ENCODE peak calls at places on chromosomes 12 and 14, in seven cellular contexts. Z is A549, Q is coronary artery, C is HFFc6, V is fibroblast of the aortic adventitia, J is gastrocnemius medialis, B is dorsolateral prefrontal cortex. O is an unnamed sample.

GRCh38 chr12:47343684-47344567 is 264.2 kb upstream of the AMIGO2 start:
- DNase-seq in C (peak; percentile 40), Q (no peak), V (peak; percentile 81), J (no peak), Z (no peak), B (no peak), O (no peak)

GRCh38 chr12:74641694-74642093 is 104.1 kb downstream of the ATXN7L3B start:
- DNase-seq in Z (no peak), V (no peak), J (no peak), C (no peak), Q (no peak), B (no peak), O (no peak)

GRCh38 chr12:49703647-49704137 is 3.5 kb downstream of the FMNL3 start:
- DNase-seq in Q (no peak), J (no peak), V (peak; percentile 56), C (peak; percentile 59), Z (no peak), B (no peak), O (no peak)

GRCh38 chr12:18462437-18462836 is 201.1 kb downstream of the PIK3C2G start:
- DNase-seq in B (no peak), Q (no peak), V (peak; percentile 94), C (peak; percentile 65), Z (no peak), J (no peak), O (no peak)

GRCh38 chr14:33998263-33998662 is 47.4 kb upstream of the EGLN3 start:
- DNase-seq in C (no peak), Z (no peak), Q (no peak), J (no peak), B (no peak), V (no peak), O (no peak)

GRCh38 chr12:54032627-54033100 is at the start of gene HOXC5:
- DNase-seq in J (no peak), Q (no peak), C (peak; percentile 28), V (peak; percentile 79), Z (peak; percentile 87), B (peak; percentile 44), O (no peak)

GRCh38 chr12:95114766-95115450 is 41.5 kb upstream of the NR2C1 start:
- DNase-seq in Z (peak; percentile 48), V (no peak), J (no peak), Q (no peak), B (no peak), C (no peak), O (no peak)

GRCh38 chr12:56590237-56590830 is 39.8 kb downstream of the BAZ2A start:
- DNase-seq in Z (peak; percentile 47), V (no peak), B (no peak), J (no peak), C (peak; percentile 31), Q (no peak), O (no peak)

GRCh38 chr12:60269611-60270269 is 673.9 kb downstream of the SLC16A7 start:
- DNase-seq in B (peak; percentile 33), V (no peak), J (no peak), Z (no peak), Q (no peak), C (no peak), O (no peak)

GRCh38 chr14:77302926-77303325 is 17.8 kb downstream of the POMT2 start:
- DNase-seq in V (peak; percentile 34), J (no peak), Z (peak; percentile 87), C (peak; percentile 74), B (no peak), Q (no peak), O (no peak)

GRCh38 chr12:126663304-126664094 is 1598.3 kb downstream of the AACS start:
- DNase-seq in V (peak; percentile 57), Q (no peak), C (peak; percentile 1), B (no peak), J (no peak), Z (peak; percentile 61), O (no peak)

GRCh38 chr12:75509621-75510020 is 1.8 kb downstream of the KRR1 start:
- DNase-seq in B (no peak), Q (no peak), J (no peak), V (no peak), Z (no peak), C (no peak), O (no peak)

GRCh38 chr14:96574633-96575191 is 72.5 kb downstream of the PAPOLA start:
- DNase-seq in J (no peak), Z (no peak), C (peak; percentile 20), V (peak; percentile 92), B (no peak), Q (no peak), O (no peak)

GRCh38 chr14:90140956-90141316 is 79.1 kb downstream of the KCNK13 start:
- DNase-seq in J (no peak), B (no peak), Q (no peak), V (peak; percentile 29), C (peak; percentile 71), Z (peak; percentile 62), O (no peak)

GRCh38 chr12:93397412-93397811 is 19.7 kb downstream of the NUDT4 start:
- DNase-seq in J (no peak), Z (no peak), V (no peak), C (no peak), Q (no peak), B (no peak), O (no peak)

GRCh38 chr12:113684053-113684907 is 212.6 kb upstream of the LHX5 start:
- DNase-seq in V (no peak), Q (no peak), J (no peak), Z (no peak), B (no peak), C (no peak), O (no peak)

GRCh38 chr14:68718033-68718725 is 74.7 kb downstream of the ZFP36L1 start:
- DNase-seq in Z (peak; percentile 58), V (no peak), C (no peak), Q (no peak), J (no peak), B (no peak), O (no peak)

GRCh38 chr14:76909266-76909665 is 83.1 kb downstream of the LRRC74A start:
- DNase-seq in V (no peak), Q (no peak), C (no peak), J (no peak), B (no peak), Z (peak; percentile 55), O (no peak)

GRCh38 chr14:89445252-89445973 is 28.4 kb upstream of the FOXN3 start:
- DNase-seq in Q (no peak), C (no peak), J (no peak), V (no peak), Z (no peak), B (no peak), O (no peak)

GRCh38 chr12:57864382-57864781 is 17.9 kb upstream of the CTDSP2 start:
- DNase-seq in V (no peak), B (no peak), Z (no peak), C (peak; percentile 30), Q (no peak), J (no peak), O (no peak)

GRCh38 chr14:33922125-33922524 is 28.7 kb downstream of the EGLN3 start:
- DNase-seq in C (no peak), Z (no peak), Q (no peak), B (no peak), J (no peak), V (no peak), O (no peak)

GRCh38 chr12:94545937-94546771 is 86.5 kb upstream of the CEP83 start:
- DNase-seq in V (peak; percentile 81), C (peak; percentile 51), B (no peak), Q (no peak), J (peak; percentile 23), Z (peak; percentile 75), O (no peak)

GRCh38 chr12:14716848-14717444 is 20.5 kb upstream of the GUCY2C start:
- DNase-seq in Q (no peak), V (peak; percentile 57), J (no peak), C (peak; percentile 30), Z (peak; percentile 71), B (no peak), O (no peak)
- TF ChIP-seq CTCF in Q (no peak), V (peak; percentile 55), J (no peak), C (peak; percentile 79), Z (peak; percentile 46), B (peak; percentile 51), O (no peak)

DNA sequence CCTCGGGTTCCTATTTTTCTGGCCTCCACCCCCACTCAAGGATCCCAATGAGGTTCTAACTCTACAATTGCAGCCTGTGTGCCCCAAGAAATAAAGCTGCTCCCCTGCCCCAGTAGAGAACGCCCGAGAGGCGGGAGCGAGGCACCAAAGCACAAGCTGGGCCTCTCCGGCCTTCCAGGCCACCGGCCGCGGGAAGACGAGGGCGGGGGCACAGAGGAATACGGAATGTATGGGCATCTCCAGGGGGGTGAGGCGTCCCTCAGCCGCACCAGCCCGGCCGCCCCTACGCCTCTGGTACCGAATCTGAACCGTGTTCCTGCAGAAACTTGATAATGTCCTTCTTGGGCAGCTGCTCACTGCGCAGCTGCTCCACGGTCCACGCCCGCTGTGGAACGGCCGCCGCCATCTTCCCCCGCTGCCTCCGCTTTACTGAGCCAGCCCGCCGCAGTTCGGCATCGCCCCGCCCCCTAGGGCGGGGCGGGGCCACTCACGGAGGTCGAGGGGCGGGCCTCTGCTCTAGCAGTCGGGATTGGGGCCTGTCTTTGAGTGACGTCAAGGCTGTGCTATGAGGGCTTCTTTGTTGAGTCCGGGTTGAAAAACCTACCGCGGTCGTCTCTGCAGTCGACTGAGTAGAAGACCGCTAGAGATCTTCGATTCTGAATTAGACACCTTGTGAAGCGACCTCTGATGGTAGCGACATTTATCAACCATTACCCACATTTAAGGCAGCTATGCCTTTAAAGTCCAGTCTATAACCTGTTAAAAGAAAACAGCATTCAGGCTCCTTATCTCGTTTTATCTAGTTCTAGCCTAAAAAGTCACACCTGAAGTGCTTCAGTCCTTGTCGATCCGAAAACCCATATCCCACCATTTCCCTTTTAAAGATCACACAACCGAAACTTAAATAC is at the start of gene FKBP3:
- DNase-seq in Q (peak; percentile 97), V (peak; percentile 99), B (peak; percentile 98), Z (peak; percentile 99), J (peak; percentile 98), C (peak; percentile 99), O (peak; percentile 85)
- TF ChIP-seq CTCF in Q (no peak), V (peak; percentile 6), B (peak; percentile 49), Z (peak; percentile 37), J (no peak), C (peak; percentile 51), O (no peak)

DNA sequence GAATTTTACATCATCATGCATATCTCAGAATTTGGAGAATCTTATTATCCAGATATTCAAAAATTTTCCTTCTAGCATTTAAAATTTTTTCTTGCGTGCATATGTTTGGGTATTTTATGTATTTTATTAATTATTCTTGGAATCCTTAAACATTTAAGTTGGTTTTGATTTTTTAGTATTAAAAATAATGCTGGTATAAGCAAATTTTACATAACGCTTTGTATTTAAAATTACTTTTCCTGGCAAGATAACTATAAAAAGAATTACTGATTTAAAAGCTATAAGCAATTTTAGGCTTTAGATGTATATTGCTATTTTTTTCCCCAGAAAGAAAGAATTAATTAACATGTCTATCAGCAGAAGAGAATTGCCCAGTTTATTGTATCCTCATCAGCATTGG is 224.6 kb upstream of the STXBP6 start:
- DNase-seq in Z (no peak), Q (no peak), B (no peak), C (no peak), V (no peak), J (no peak), O (no peak)
- TF ChIP-seq CTCF in Z (no peak), Q (no peak), B (no peak), C (no peak), V (no peak), J (no peak), O (no peak)

DNA sequence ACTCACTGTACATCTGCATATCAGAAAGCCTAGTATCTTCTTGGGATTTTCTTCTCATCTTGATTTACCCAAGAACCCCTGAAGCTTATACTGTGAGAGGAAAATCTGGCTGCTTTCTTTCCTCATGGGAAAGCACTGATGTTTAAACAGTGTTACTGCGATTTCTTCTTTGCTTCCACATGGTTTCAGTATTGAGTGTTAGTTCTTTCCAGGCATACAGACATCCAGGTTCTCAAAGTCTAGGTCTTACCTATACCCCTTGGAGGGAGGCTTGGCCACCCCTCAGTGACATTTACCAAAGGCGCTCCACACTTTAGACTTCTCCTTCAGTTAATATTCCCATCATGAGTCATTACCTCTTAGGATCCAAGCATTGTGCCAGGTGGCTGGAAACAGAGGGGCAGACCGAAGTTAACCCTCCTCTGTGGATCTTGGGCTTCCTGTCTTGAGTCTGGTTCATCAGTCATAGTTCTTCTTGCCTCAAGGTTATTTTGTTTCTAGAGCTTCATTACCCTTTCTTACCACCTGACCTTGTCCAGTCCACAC is 79.1 kb downstream of the TMEM117 start:
- DNase-seq in V (no peak), B (no peak), Z (peak; percentile 19), J (no peak), C (peak; percentile 24), Q (no peak), O (no peak)
- TF ChIP-seq CTCF in V (no peak), B (no peak), Z (peak; percentile 26), J (no peak), C (peak; percentile 52), Q (no peak), O (no peak)

O was measured in omental fat pad.